ENCODE peak calls at places on chromosomes 1 and 21, in five cellular contexts. One of them, this sample, is unnamed.

GRCh38 chr1:236507022-236507700 is 16.6 kb upstream of the LGALS8 start:
- DNase-seq in cardiac muscle cell: peak; percentile 89
- DNase-seq in psoas muscle: no peak
- DNase-seq in fibroblast of lung: no peak
- DNase-seq in ovary: no peak
- DNase-seq in this sample: no peak

GRCh38 chr1:28259935-28260802 is 851 bp downstream of the SESN2 start:
- DNase-seq in fibroblast of lung: peak; percentile 92
- DNase-seq in psoas muscle: peak; percentile 78
- DNase-seq in cardiac muscle cell: peak; percentile 96
- DNase-seq in ovary: peak; percentile 88
- DNase-seq in this sample: peak; percentile 58

GRCh38 chr1:193456883-193457282 is 270.5 kb upstream of the B3GALT2 start:
- DNase-seq in cardiac muscle cell: peak; percentile 10
- DNase-seq in psoas muscle: no peak
- DNase-seq in fibroblast of lung: peak; percentile 8
- DNase-seq in ovary: no peak
- DNase-seq in this sample: no peak

GRCh38 chr1:43071241-43071640 is 100.8 kb downstream of the EBNA1BP2 start:
- DNase-seq in fibroblast of lung: no peak
- DNase-seq in psoas muscle: no peak
- DNase-seq in ovary: no peak
- DNase-seq in cardiac muscle cell: no peak
- DNase-seq in this sample: no peak

GRCh38 chr1:103365860-103366569 is 159.5 kb upstream of the RNPC3 start:
- DNase-seq in ovary: no peak
- DNase-seq in fibroblast of lung: no peak
- DNase-seq in psoas muscle: no peak
- DNase-seq in cardiac muscle cell: no peak
- DNase-seq in this sample: no peak

GRCh38 chr1:240413732-240414131 is 198.2 kb downstream of the GREM2 start:
- DNase-seq in fibroblast of lung: no peak
- DNase-seq in ovary: no peak
- DNase-seq in psoas muscle: no peak
- DNase-seq in cardiac muscle cell: peak; percentile 21
- DNase-seq in this sample: no peak

GRCh38 chr1:181318022-181318857 is 165.1 kb upstream of the CACNA1E start:
- DNase-seq in fibroblast of lung: no peak
- DNase-seq in psoas muscle: no peak
- DNase-seq in cardiac muscle cell: peak; percentile 2
- DNase-seq in ovary: no peak
- DNase-seq in this sample: no peak

GRCh38 chr21:40602105-40602504 is 244.9 kb downstream of the DSCAM start:
- DNase-seq in ovary: no peak
- DNase-seq in fibroblast of lung: no peak
- DNase-seq in cardiac muscle cell: no peak
- DNase-seq in psoas muscle: peak; percentile 16
- DNase-seq in this sample: no peak

GRCh38 chr1:56627636-56628039 is 17.5 kb upstream of the PRKAA2 start:
- DNase-seq in psoas muscle: no peak
- DNase-seq in cardiac muscle cell: no peak
- DNase-seq in ovary: no peak
- DNase-seq in fibroblast of lung: peak; percentile 33
- DNase-seq in this sample: no peak

GRCh38 chr1:165228111-165228655 is 128.3 kb downstream of the LMX1A start:
- DNase-seq in ovary: no peak
- DNase-seq in cardiac muscle cell: no peak
- DNase-seq in fibroblast of lung: no peak
- DNase-seq in psoas muscle: no peak
- DNase-seq in this sample: no peak

GRCh38 chr1:234919061-234919755 is 209.4 kb downstream of the TOMM20 start:
- DNase-seq in cardiac muscle cell: no peak
- DNase-seq in fibroblast of lung: no peak
- DNase-seq in ovary: peak; percentile 74
- DNase-seq in psoas muscle: peak; percentile 66
- DNase-seq in this sample: no peak

GRCh38 chr1:214700381-214700780 is 97.4 kb downstream of the CENPF start:
- DNase-seq in psoas muscle: no peak
- DNase-seq in ovary: no peak
- DNase-seq in cardiac muscle cell: no peak
- DNase-seq in fibroblast of lung: peak; percentile 19
- DNase-seq in this sample: no peak

GRCh38 chr1:40583980-40584379 is 52.5 kb downstream of the ZNF684 start:
- DNase-seq in fibroblast of lung: no peak
- DNase-seq in psoas muscle: no peak
- DNase-seq in ovary: no peak
- DNase-seq in cardiac muscle cell: no peak
- DNase-seq in this sample: no peak

GRCh38 chr1:234546890-234547788 is 62.8 kb downstream of the IRF2BP2 start:
- DNase-seq in fibroblast of lung: peak; percentile 58
- DNase-seq in ovary: no peak
- DNase-seq in cardiac muscle cell: peak; percentile 77
- DNase-seq in psoas muscle: no peak
- DNase-seq in this sample: no peak

GRCh38 chr1:54402896-54403295 is 3.3 kb downstream of the SSBP3 start:
- DNase-seq in ovary: no peak
- DNase-seq in psoas muscle: no peak
- DNase-seq in cardiac muscle cell: no peak
- DNase-seq in fibroblast of lung: no peak
- DNase-seq in this sample: no peak

GRCh38 chr1:167899253-167899681 is 14.7 kb downstream of the ADCY10 start:
- DNase-seq in psoas muscle: peak; percentile 69
- DNase-seq in cardiac muscle cell: peak; percentile 61
- DNase-seq in fibroblast of lung: peak; percentile 80
- DNase-seq in ovary: peak; percentile 62
- DNase-seq in this sample: no peak

GRCh38 chr21:35229290-35229689 is 180.2 kb upstream of the RUNX1 start:
- DNase-seq in ovary: no peak
- DNase-seq in psoas muscle: no peak
- DNase-seq in cardiac muscle cell: no peak
- DNase-seq in fibroblast of lung: no peak
- DNase-seq in this sample: no peak

GRCh38 chr1:168261390-168261789 is 19.3 kb upstream of the TBX19 start:
- DNase-seq in cardiac muscle cell: peak; percentile 83
- DNase-seq in psoas muscle: no peak
- DNase-seq in fibroblast of lung: peak; percentile 43
- DNase-seq in ovary: no peak
- DNase-seq in this sample: no peak

GRCh38 chr21:42863504-42863870 is 15.9 kb downstream of the WDR4 start:
- DNase-seq in fibroblast of lung: no peak
- DNase-seq in ovary: no peak
- DNase-seq in psoas muscle: no peak
- DNase-seq in cardiac muscle cell: no peak
- DNase-seq in this sample: no peak

GRCh38 chr21:42864286-42864685 is 15.1 kb downstream of the WDR4 start:
- DNase-seq in psoas muscle: no peak
- DNase-seq in cardiac muscle cell: no peak
- DNase-seq in fibroblast of lung: no peak
- DNase-seq in ovary: no peak
- DNase-seq in this sample: no peak

GRCh38 chr21:42862774-42863503 is 16.4 kb downstream of the WDR4 start:
- DNase-seq in ovary: no peak
- DNase-seq in fibroblast of lung: no peak
- DNase-seq in psoas muscle: no peak
- DNase-seq in cardiac muscle cell: no peak
- DNase-seq in this sample: no peak

GRCh38 chr21:42864812-42865211 is 14.5 kb downstream of the WDR4 start:
- DNase-seq in cardiac muscle cell: peak; percentile 42
- DNase-seq in ovary: peak; percentile 71
- DNase-seq in psoas muscle: no peak
- DNase-seq in fibroblast of lung: no peak
- DNase-seq in this sample: no peak

GRCh38 chr21:42865361-42866160 is 13.8 kb downstream of the WDR4 start:
- DNase-seq in cardiac muscle cell: no peak
- DNase-seq in psoas muscle: no peak
- DNase-seq in ovary: peak; percentile 68
- DNase-seq in fibroblast of lung: no peak
- DNase-seq in this sample: peak; percentile 51
- H3K4me1 ChIP-seq in cardiac muscle cell: no peaks in the 10 kb centered on the region
- H3K4me1 ChIP-seq in psoas muscle: no peaks in the 10 kb centered on the region
- H3K4me1 ChIP-seq in ovary: peaks cover 12% of the 10 kb centered on the region
- H3K4me1 ChIP-seq in fibroblast of lung: no peaks in the 10 kb centered on the region
- H3K4me1 ChIP-seq in this sample: peaks cover 7% of the 10 kb centered on the region

GRCh38 chr1:38789498-38790169 is 69.9 kb downstream of the RRAGC start:
- DNase-seq in cardiac muscle cell: peak; percentile 14
- DNase-seq in fibroblast of lung: no peak
- DNase-seq in psoas muscle: no peak
- DNase-seq in ovary: no peak
- DNase-seq in this sample: peak; percentile 69
- H3K27me3 ChIP-seq in cardiac muscle cell: no peaks in the 10 kb centered on the region
- H3K27me3 ChIP-seq in fibroblast of lung: peaks cover 6% of the 10 kb centered on the region
- H3K27me3 ChIP-seq in psoas muscle: peaks cover 5% of the 10 kb centered on the region
- H3K27me3 ChIP-seq in ovary: no peaks in the 10 kb centered on the region
- H3K27me3 ChIP-seq in this sample: no peaks in the 10 kb centered on the region

DNA sequence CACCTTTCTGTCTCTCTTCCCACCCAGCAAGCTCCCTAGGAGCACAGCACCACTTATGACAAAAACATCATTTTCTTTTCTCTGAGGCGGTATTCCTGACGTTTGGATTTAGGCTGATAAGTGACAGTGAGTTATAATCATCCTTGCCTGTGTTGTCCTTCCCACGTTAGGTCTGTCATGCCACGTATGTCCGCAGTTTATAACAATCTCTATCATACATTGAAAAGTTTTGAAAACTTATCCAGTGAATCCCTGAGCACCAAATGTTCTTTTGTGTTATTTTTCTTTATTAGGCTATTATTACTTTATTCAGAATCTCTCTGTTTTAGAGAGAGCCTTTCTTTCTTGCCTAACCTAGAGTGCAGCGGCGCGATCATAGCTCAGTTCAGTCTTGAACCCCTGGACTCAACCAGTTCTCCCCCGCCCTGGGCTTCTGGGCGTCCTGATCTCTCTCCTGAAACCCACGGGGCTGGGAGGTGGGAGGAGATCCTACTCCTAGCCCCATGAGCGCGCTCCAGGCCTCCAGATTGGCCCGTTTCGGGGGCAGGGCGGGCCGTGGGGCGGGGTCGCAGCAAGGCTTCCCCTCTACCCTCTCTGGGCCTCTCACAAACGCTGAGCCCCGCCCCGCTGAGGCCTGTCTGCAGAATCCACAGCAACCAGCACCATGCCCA is at the start of gene GSTM2:
- DNase-seq in fibroblast of lung: peak; percentile 84
- DNase-seq in psoas muscle: peak; percentile 94
- DNase-seq in cardiac muscle cell: peak; percentile 93
- DNase-seq in ovary: peak; percentile 96
- DNase-seq in this sample: peak; percentile 97
- TF ChIP-seq CTCF in fibroblast of lung: no peak
- TF ChIP-seq CTCF in psoas muscle: no peak
- TF ChIP-seq CTCF in cardiac muscle cell: no peak
- TF ChIP-seq CTCF in ovary: no peak
- TF ChIP-seq CTCF in this sample: no peak

GRCh38 chr1:23903754-23904153 is 9.4 kb downstream of the CNR2 start:
- DNase-seq in cardiac muscle cell: no peak
- DNase-seq in fibroblast of lung: no peak
- DNase-seq in ovary: no peak
- DNase-seq in psoas muscle: no peak
- DNase-seq in this sample: no peak
- H3K4me1 ChIP-seq in cardiac muscle cell: no peaks in the 10 kb centered on the region
- H3K4me1 ChIP-seq in fibroblast of lung: no peaks in the 10 kb centered on the region
- H3K4me1 ChIP-seq in ovary: peaks cover 2% of the 10 kb centered on the region
- H3K4me1 ChIP-seq in psoas muscle: no peaks in the 10 kb centered on the region
- H3K4me1 ChIP-seq in this sample: no peaks in the 10 kb centered on the region

GRCh38 chr1:3653286-3653618 is 936 bp downstream of the TP73 start:
- DNase-seq in ovary: no peak
- DNase-seq in fibroblast of lung: no peak
- DNase-seq in cardiac muscle cell: no peak
- DNase-seq in psoas muscle: no peak
- DNase-seq in this sample: no peak
- H3K27me3 ChIP-seq in ovary: peaks cover 12% of the 10 kb centered on the region
- H3K27me3 ChIP-seq in fibroblast of lung: peaks cover 40% of the 10 kb centered on the region
- H3K27me3 ChIP-seq in cardiac muscle cell: peaks cover 80% of the 10 kb centered on the region
- H3K27me3 ChIP-seq in psoas muscle: peaks cover 32% of the 10 kb centered on the region
- H3K27me3 ChIP-seq in this sample: peaks cover 3% of the 10 kb centered on the region

GRCh38 chr1:151800830-151801229 is 4.4 kb downstream of the LINGO4 start:
- DNase-seq in psoas muscle: no peak
- DNase-seq in cardiac muscle cell: no peak
- DNase-seq in fibroblast of lung: no peak
- DNase-seq in ovary: no peak
- DNase-seq in this sample: no peak
- TF ChIP-seq CTCF in psoas muscle: no peak
- TF ChIP-seq CTCF in cardiac muscle cell: no peak
- TF ChIP-seq CTCF in fibroblast of lung: no peak
- TF ChIP-seq CTCF in ovary: no peak
- TF ChIP-seq CTCF in this sample: no peak

GRCh38 chr1:32266926-32267645 is 16.0 kb downstream of the LCK start:
- DNase-seq in psoas muscle: no peak
- DNase-seq in ovary: no peak
- DNase-seq in cardiac muscle cell: peak; percentile 40
- DNase-seq in fibroblast of lung: peak; percentile 60
- DNase-seq in this sample: no peak
- H3K4me1 ChIP-seq in psoas muscle: no peaks in the 10 kb centered on the region
- H3K4me1 ChIP-seq in ovary: no peaks in the 10 kb centered on the region
- H3K4me1 ChIP-seq in cardiac muscle cell: no peaks in the 10 kb centered on the region
- H3K4me1 ChIP-seq in fibroblast of lung: peaks cover 2% of the 10 kb centered on the region
- H3K4me1 ChIP-seq in this sample: no peaks in the 10 kb centered on the region

DNA sequence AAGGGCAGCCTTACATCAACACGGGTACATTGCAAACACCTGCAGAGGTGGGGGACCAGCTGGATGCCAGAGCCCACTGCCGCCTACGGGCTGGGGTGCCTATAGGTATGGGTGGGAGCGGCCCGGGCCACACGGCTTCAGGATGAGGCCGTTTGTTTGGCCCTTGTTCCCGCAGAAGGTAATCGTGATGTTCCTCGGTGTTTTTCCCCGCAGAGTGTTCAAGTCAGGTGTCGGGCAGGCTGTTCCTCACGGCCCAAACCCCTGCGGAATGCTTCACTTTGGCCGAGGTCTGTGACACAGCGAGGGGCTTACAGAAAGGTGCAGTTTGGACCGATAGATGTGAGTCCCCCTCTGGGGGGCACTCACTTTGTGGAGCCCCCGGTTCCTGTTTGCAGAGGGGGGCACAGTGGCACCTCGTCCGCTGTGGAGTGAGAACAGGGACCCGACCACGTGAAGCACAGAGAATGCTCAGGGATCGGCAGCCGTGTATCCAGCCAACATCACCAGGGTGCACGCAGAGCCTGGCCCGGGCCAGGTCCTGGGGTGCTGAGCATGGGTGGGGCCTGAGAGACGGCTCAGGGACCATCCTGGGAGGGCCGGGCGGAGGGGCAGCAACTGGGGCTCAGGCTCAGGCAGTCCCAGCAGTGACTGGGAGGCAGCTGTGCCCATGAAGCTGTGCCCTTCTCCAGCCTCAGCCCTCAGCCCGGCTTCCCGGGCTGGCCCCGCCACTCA is 453 bp upstream of the TTLL10 start:
- DNase-seq in psoas muscle: no peak
- DNase-seq in fibroblast of lung: no peak
- DNase-seq in cardiac muscle cell: no peak
- DNase-seq in ovary: no peak
- DNase-seq in this sample: no peak
- H3K27me3 ChIP-seq in psoas muscle: peaks cover 18% of the 10 kb centered on the region
- H3K27me3 ChIP-seq in fibroblast of lung: peaks cover 25% of the 10 kb centered on the region
- H3K27me3 ChIP-seq in cardiac muscle cell: peaks cover 48% of the 10 kb centered on the region
- H3K27me3 ChIP-seq in ovary: no peaks in the 10 kb centered on the region
- H3K27me3 ChIP-seq in this sample: peaks cover 56% of the 10 kb centered on the region

GRCh38 chr1:196059210-196059609 is 549.0 kb downstream of the KCNT2 start:
- DNase-seq in fibroblast of lung: no peak
- DNase-seq in psoas muscle: no peak
- DNase-seq in ovary: no peak
- DNase-seq in cardiac muscle cell: no peak
- DNase-seq in this sample: no peak
- TF ChIP-seq CTCF in fibroblast of lung: no peak
- TF ChIP-seq CTCF in psoas muscle: no peak
- TF ChIP-seq CTCF in ovary: no peak
- TF ChIP-seq CTCF in cardiac muscle cell: no peak
- TF ChIP-seq CTCF in this sample: peak; percentile 27

GRCh38 chr1:3055051-3055450 is 14.0 kb upstream of the PRDM16 start:
- DNase-seq in psoas muscle: no peak
- DNase-seq in ovary: no peak
- DNase-seq in fibroblast of lung: no peak
- DNase-seq in cardiac muscle cell: no peak
- DNase-seq in this sample: no peak
- H3K4me1 ChIP-seq in psoas muscle: no peaks in the 10 kb centered on the region
- H3K4me1 ChIP-seq in ovary: no peaks in the 10 kb centered on the region
- H3K4me1 ChIP-seq in fibroblast of lung: no peaks in the 10 kb centered on the region
- H3K4me1 ChIP-seq in cardiac muscle cell: no peaks in the 10 kb centered on the region
- H3K4me1 ChIP-seq in this sample: no peaks in the 10 kb centered on the region